ENCODE peak calls at places on chromosomes 7 and 10, in eight cellular contexts. C is left ventricle myocardium inferior, K is Daoy, N is left cardiac atrium, Q is COR-L47, V is NCI-H446, S is B cell, O is AG20443. B is an unnamed sample.

GRCh38 chr7:128876127-128876526 is 13.5 kb downstream of the ATP6V1F start:
- DNase-seq in C (no peak), V (no peak), Q (no peak), N (no peak), K (no peak), O (no peak), S (no peak), B (no peak)

GRCh38 chr7:130430841-130431713 is 9.7 kb downstream of the CEP41 start:
- DNase-seq in N (no peak), K (peak), V (no peak), S (no peak), O (peak), Q (peak), C (peak), B (peak)

GRCh38 chr7:138878847-138879246 is 80.9 kb upstream of the ATP6V0A4 start:
- DNase-seq in S (no peak), K (no peak), V (no peak), Q (no peak), O (no peak), N (no peak), C (no peak), B (no peak)

GRCh38 chr10:132023092-132023811 is 41.5 kb upstream of the BNIP3 start:
- DNase-seq in K (peak), S (peak), Q (peak), N (peak), V (peak), C (peak), O (peak), B (peak)

GRCh38 chr7:47366211-47366610 is 215.7 kb downstream of the TNS3 start:
- DNase-seq in S (no peak), N (no peak), C (no peak), V (no peak), K (no peak), Q (peak), O (no peak), B (no peak)

GRCh38 chr7:45599851-45600706 is 25.9 kb downstream of the ADCY1 start:
- DNase-seq in O (no peak), N (no peak), V (no peak), Q (no peak), S (no peak), C (no peak), K (no peak), B (no peak)

GRCh38 chr10:114631678-114632417 is 26.2 kb downstream of the ABLIM1 start:
- DNase-seq in O (peak), N (peak), C (peak), V (no peak), Q (no peak), S (peak), K (peak), B (no peak)

GRCh38 chr7:20197125-20197524 is 20.1 kb downstream of the MACC1 start:
- DNase-seq in Q (no peak), S (no peak), C (no peak), K (no peak), O (no peak), N (no peak), V (no peak), B (no peak)

GRCh38 chr7:10707519-10707918 is 266.2 kb upstream of the PHF14 start:
- DNase-seq in O (no peak), V (no peak), S (no peak), K (no peak), C (no peak), Q (no peak), N (no peak), B (no peak)

GRCh38 chr7:149245244-149245643 is 5.8 kb downstream of the ZNF212 start:
- DNase-seq in O (no peak), K (peak), Q (no peak), V (no peak), N (no peak), C (no peak), S (no peak), B (peak)

GRCh38 chr7:24572421-24573007 is 738 bp upstream of the PALS2 start:
- DNase-seq in S (no peak), O (peak), C (no peak), Q (no peak), K (peak), N (peak), V (peak), B (peak)

GRCh38 chr7:157627646-157628045 is 290.8 kb downstream of the DNAJB6 start:
- DNase-seq in S (no peak), O (no peak), Q (no peak), V (no peak), C (no peak), N (no peak), K (peak), B (no peak)

GRCh38 chr7:156903232-156903909 is 10.4 kb upstream of the LMBR1 start:
- DNase-seq in V (peak), Q (no peak), C (peak), O (no peak), K (peak), S (no peak), N (peak), B (peak)

GRCh38 chr7:131546583-131547111 is 9.8 kb downstream of the PODXL start:
- DNase-seq in Q (no peak), V (peak), O (peak), S (peak), C (no peak), K (peak), N (no peak), B (peak)

GRCh38 chr10:69292449-69292848 is 14.2 kb downstream of the HK1 start:
- DNase-seq in S (no peak), O (no peak), K (no peak), Q (no peak), C (no peak), N (no peak), V (no peak), B (no peak)

GRCh38 chr10:4532467-4532866 is 293.5 kb upstream of the AKR1E2 start:
- DNase-seq in K (no peak), O (peak), V (peak), C (no peak), N (no peak), Q (no peak), S (no peak), B (peak)

GRCh38 chr10:73653701-73654100 is 2.1 kb downstream of the SYNPO2L start:
- DNase-seq in Q (no peak), O (no peak), V (no peak), K (peak), S (no peak), C (no peak), N (no peak), B (no peak)

GRCh38 chr7:151872531-151873401 is 4.1 kb downstream of the PRKAG2 start:
- DNase-seq in V (no peak), O (no peak), Q (no peak), K (no peak), C (peak), S (no peak), N (no peak), B (no peak)

GRCh38 chr10:78973901-78974408 is 94.8 kb upstream of the ZMIZ1 start:
- DNase-seq in O (no peak), C (peak), Q (peak), N (peak), K (peak), S (peak), V (peak), B (peak)

GRCh38 chr10:43983405-43983804 is 334.7 kb upstream of the ZNF32 start:
- DNase-seq in K (no peak), Q (no peak), N (no peak), S (no peak), O (no peak), V (no peak), C (no peak), B (no peak)

GRCh38 chr7:117669818-117670217 is 190.0 kb downstream of the CFTR start:
- DNase-seq in S (no peak), N (no peak), C (no peak), O (no peak), Q (no peak), V (no peak), K (no peak), B (no peak)

GRCh38 chr10:18043148-18043547 is 91.4 kb downstream of the SLC39A12 start:
- DNase-seq in N (no peak), O (no peak), S (no peak), K (peak), Q (no peak), V (no peak), C (no peak), B (peak)

GRCh38 chr7:42237162-42237821 is at the start of gene GLI3:
- DNase-seq in C (peak), S (no peak), N (peak), K (peak), O (peak), Q (no peak), V (no peak), B (peak)

GRCh38 chr7:7421850-7422249 is 113.8 kb downstream of the COL28A1 start:
- DNase-seq in Q (no peak), K (no peak), S (no peak), O (no peak), N (no peak), C (no peak), V (no peak), B (no peak)

GRCh38 chr7:154804449-154804848 is 198.5 kb downstream of the PAXIP1 start:
- DNase-seq in N (no peak), S (no peak), V (no peak), K (no peak), C (no peak), O (no peak), Q (no peak), B (no peak)

GRCh38 chr10:10811562-10811961 is 206.1 kb upstream of the CELF2 start:
- DNase-seq in S (no peak), O (no peak), C (no peak), Q (no peak), V (no peak), K (no peak), N (no peak), B (peak)

GRCh38 chr7:8109196-8110022 is 140.8 kb downstream of the GLCCI1 start:
- DNase-seq in V (no peak), N (no peak), C (no peak), O (peak), K (peak), Q (no peak), S (no peak), B (peak)